ENCODE peak calls at places on chromosomes 7 and 10, in six cellular contexts. A is smooth muscle cell of the brain vasculature; F is kidney tubule cell; U is omental fat pad; W is NCI-H774; L is activated CD4-positive, alpha-beta T cell treated with anti-CD3 and anti-CD28 coated beads, Interleukin-2, amount 10 ng/mL, durations not matched to agents 7 days and 5 days. O is an unnamed sample.

GRCh38 chr10:116765549-116766162 is 23.3 kb upstream of the HSPA12A start:
- DNase-seq in A (no peak), F (peak; percentile 79), L (peak; percentile 63), U (no peak), W (no peak), O (no peak)

GRCh38 chr10:112227331-112227961 is 43.9 kb upstream of the GPAM start:
- DNase-seq in A (no peak), F (peak; percentile 42), U (no peak), W (no peak), L (no peak), O (no peak)

GRCh38 chr7:77765906-77766800 is 32.1 kb downstream of the TMEM60 start:
- DNase-seq in A (no peak), L (no peak), U (no peak), W (no peak), F (peak; percentile 63), O (no peak)

GRCh38 chr10:47027108-47027811 is 116.0 kb downstream of the PTPN20 start:
- DNase-seq in W (no peak), L (peak; percentile 4), A (no peak), F (no peak), U (no peak), O (no peak)

GRCh38 chr7:20790273-20790842 is 3.7 kb upstream of the SP8 start:
- DNase-seq in F (no peak), A (no peak), U (no peak), W (no peak), L (no peak), O (no peak)

GRCh38 chr7:1028775-1029636 is 15.3 kb upstream of the GPR146 start:
- DNase-seq in U (peak; percentile 47), W (peak; percentile 63), L (peak; percentile 60), A (peak; percentile 70), F (peak; percentile 94), O (peak; percentile 52)

GRCh38 chr10:12194752-12195271 is 879 bp downstream of the NUDT5 start:
- DNase-seq in U (no peak), A (no peak), L (peak; percentile 43), F (peak; percentile 34), W (no peak), O (no peak)

GRCh38 chr10:117094856-117095255 is 43.2 kb downstream of the VAX1 start:
- DNase-seq in L (no peak), W (no peak), U (no peak), F (no peak), A (no peak), O (no peak)

GRCh38 chr10:46308113-46308415 is 21.3 kb downstream of the ANTXRL start:
- DNase-seq in F (no peak), U (no peak), L (no peak), A (no peak), W (no peak), O (no peak)

GRCh38 chr10:132675031-132675740 is 110.8 kb downstream of the NKX6-2 start:
- DNase-seq in U (no peak), W (no peak), L (no peak), A (no peak), F (no peak), O (no peak)

O was measured in effector memory CD4-positive, alpha-beta T cell.